ENCODE peak calls at places on chromosomes 16 and 17, in four cellular contexts. F is stimulated activated CD8-positive, alpha-beta memory T cell treated with anti-CD3 and anti-CD28 coated beads, Interleukin-12 subunit alpha, Interleukin-12 subunit beta, amount 100 ng/mL, for 4 hours; H is stomach; J is NCI-H1930. A is an unnamed sample.

GRCh38 chr16:84532299-84532724 is 27.9 kb upstream of the MEAK7 start:
- DNase-seq in H (no peak), F (no peak), J (no peak), A (no peak)

GRCh38 chr16:73226675-73227074 is 178.7 kb upstream of the ZFHX3 start:
- DNase-seq in J (no peak), H (no peak), F (no peak), A (no peak)

GRCh38 chr17:81148986-81149533 is 16.2 kb upstream of the PVALEF start:
- DNase-seq in F (no peak), J (no peak), H (no peak), A (no peak)

GRCh38 chr16:64782484-64782883 is 339.4 kb downstream of the CDH11 start:
- DNase-seq in H (no peak), J (no peak), F (no peak), A (no peak)

GRCh38 chr17:64401941-64402340 is 11.3 kb upstream of the PECAM1 start:
- DNase-seq in J (no peak), H (no peak), F (no peak), A (no peak)

GRCh38 chr17:19713901-19714361 is 2.5 kb downstream of the SLC47A2 start:
- DNase-seq in J (no peak), F (no peak), H (no peak), A (no peak)

GRCh38 chr17:7307686-7308624 is 527 bp downstream of the EIF5A start:
- DNase-seq in F (peak; percentile 31), J (peak; percentile 40), H (peak; percentile 51), A (peak; percentile 23)

GRCh38 chr17:1473841-1474240 is 17.8 kb upstream of the CRK start:
- DNase-seq in J (no peak), F (no peak), H (no peak), A (no peak)

GRCh38 chr16:49466881-49467280 is 93.3 kb downstream of the C16orf78 start:
- DNase-seq in J (no peak), H (peak; percentile 19), F (no peak), A (peak; percentile 11)

A was measured in NCI-H2171.